ENCODE peak calls at places on chromosome 9, in nine cellular contexts. G is A549, Z is ovary, V is transverse colon, T is tibial nerve, J is SK-N-SH, H is stomach, E is GM12878, R is K562. L is an unnamed sample. For H3K4me1, the result is how much of the 10 kb centered on the place peaks cover.

GRCh38 chr9:16347886-16348285 is 522.6 kb downstream of the BNC2 start:
- DNase-seq in G (no peak), Z (no peak), V (no peak), T (no peak), J (no peak), H (no peak), E (no peak), R (no peak), L (no peak)

GRCh38 chr9:4984171-4984570 is 901 bp upstream of the JAK2 start:
- DNase-seq in G (peak), Z (no peak), V (no peak), T (peak), J (no peak), H (no peak), E (no peak), R (no peak), L (no peak)

GRCh38 chr9:35798658-35799366 is 7.4 kb downstream of the NPR2 start:
- DNase-seq in G (no peak), Z (no peak), V (no peak), T (no peak), J (peak), H (no peak), E (no peak), R (peak), L (no peak)

GRCh38 chr9:127303830-127304229 is 39.3 kb downstream of the GARNL3 start:
- DNase-seq in G (no peak), Z (no peak), V (no peak), T (no peak), J (no peak), H (no peak), E (no peak), R (no peak), L (no peak)

GRCh38 chr9:6715755-6716643 is 41.8 kb upstream of the KDM4C start:
- DNase-seq in G (peak), Z (peak), V (peak), T (no peak), J (peak), H (peak), E (peak), R (no peak), L (peak)

GRCh38 chr9:98021306-98022040 is 35.1 kb upstream of the NANS start:
- DNase-seq in G (no peak), Z (no peak), V (no peak), T (no peak), J (peak), H (peak), E (no peak), R (no peak), L (no peak)

GRCh38 chr9:126623667-126624452 is 10.1 kb downstream of the LMX1B start:
- DNase-seq in G (no peak), Z (no peak), V (no peak), T (no peak), J (no peak), H (no peak), E (no peak), R (no peak), L (no peak)

GRCh38 chr9:69582018-69582417 is 90.2 kb downstream of the APBA1 start:
- DNase-seq in G (no peak), Z (no peak), V (no peak), T (no peak), J (no peak), H (no peak), E (no peak), R (no peak), L (no peak)

GRCh38 chr9:126569036-126569435 is 44.7 kb upstream of the LMX1B start:
- DNase-seq in G (no peak), Z (no peak), V (no peak), T (no peak), J (no peak), H (no peak), E (no peak), R (no peak), L (no peak)

GRCh38 chr9:129665008-129665771 is at the start of gene PRRX2:
- DNase-seq in G (peak), Z (no peak), V (no peak), T (no peak), J (peak), H (no peak), E (no peak), R (no peak), L (no peak)

GRCh38 chr9:132099741-132100407 is 20.2 kb upstream of the MED27 start:
- DNase-seq in G (no peak), Z (no peak), V (no peak), T (no peak), J (peak), H (no peak), E (no peak), R (no peak), L (no peak)

GRCh38 chr9:94889627-94890026 is 163.1 kb downstream of the AOPEP start:
- DNase-seq in G (no peak), Z (no peak), V (no peak), T (no peak), J (no peak), H (no peak), E (no peak), R (no peak), L (no peak)

GRCh38 chr9:33040792-33041458 is 15.9 kb downstream of the DNAJA1 start:
- DNase-seq in G (no peak), Z (no peak), V (no peak), T (no peak), J (no peak), H (no peak), E (no peak), R (no peak), L (no peak)

GRCh38 chr9:1051286-1052118 is 1.3 kb downstream of the DMRT2 start:
- DNase-seq in G (peak), Z (no peak), V (peak), T (peak), J (no peak), H (peak), E (no peak), R (no peak), L (no peak)

GRCh38 chr9:136171009-136171800 is 33.7 kb downstream of the LHX3 start:
- DNase-seq in G (no peak), Z (no peak), V (no peak), T (no peak), J (no peak), H (no peak), E (no peak), R (no peak), L (no peak)

GRCh38 chr9:8733096-8733954 is 933.7 kb upstream of the DMAC1 start:
- DNase-seq in G (no peak), Z (peak), V (no peak), T (no peak), J (no peak), H (no peak), E (no peak), R (no peak), L (no peak)

GRCh38 chr9:20884985-20885593 is 146.4 kb downstream of the HACD4 start:
- DNase-seq in G (peak), Z (peak), V (peak), T (peak), J (peak), H (peak), E (peak), R (no peak), L (peak)

GRCh38 chr9:107465467-107466451 is 23.8 kb downstream of the KLF4 start:
- DNase-seq in G (peak), Z (peak), V (peak), T (peak), J (peak), H (peak), E (no peak), R (peak), L (peak)

GRCh38 chr9:90801507-90802289 is at the start of gene SYK:
- DNase-seq in G (no peak), Z (no peak), V (peak), T (no peak), J (peak), H (peak), E (no peak), R (peak), L (peak)

GRCh38 chr9:27600254-27600653 is 27.0 kb upstream of the C9orf72 start:
- DNase-seq in G (no peak), Z (no peak), V (no peak), T (no peak), J (no peak), H (no peak), E (no peak), R (no peak), L (peak)

GRCh38 chr9:113581865-113582697 is 118.6 kb downstream of the RGS3 start:
- DNase-seq in G (no peak), Z (peak), V (peak), T (peak), J (peak), H (peak), E (peak), R (no peak), L (peak)

GRCh38 chr9:77305622-77306365 is 128.5 kb downstream of the VPS13A start:
- DNase-seq in G (no peak), Z (no peak), V (no peak), T (no peak), J (no peak), H (no peak), E (no peak), R (no peak), L (no peak)
- TF ChIP-seq EP300 in G (no peak), Z (no peak), V (no peak), T (no peak), J (no peak), H (no peak), E (no peak), R (no peak), L (no peak)

DNA sequence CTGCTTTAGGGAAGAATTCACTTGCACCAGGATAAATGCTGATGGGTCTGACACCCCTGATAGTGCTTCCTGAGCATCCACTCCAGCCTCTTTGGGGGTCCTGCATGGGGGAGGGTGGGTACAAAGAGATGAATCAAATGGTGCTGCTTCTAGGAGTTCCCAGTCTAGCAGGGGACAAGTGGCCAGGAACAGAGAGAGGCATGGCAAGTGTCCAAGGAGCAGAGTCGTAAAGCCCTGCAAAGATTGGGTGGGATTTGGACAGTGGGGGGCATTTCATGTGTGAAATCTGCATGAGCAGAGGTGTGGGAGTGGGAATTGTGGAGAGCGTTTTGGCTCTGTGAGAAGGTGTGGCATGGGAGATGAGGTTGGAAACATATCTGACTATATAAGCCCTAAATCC is 141.0 kb upstream of the ALDH1B1 start:
- DNase-seq in G (no peak), Z (no peak), V (no peak), T (no peak), J (no peak), H (no peak), E (no peak), R (no peak), L (no peak)
- H3K4me1 ChIP-seq in G (under half), Z (under half), V (under half), T (under half), J (under half), H (under half), E (under half), R (under half), L (under half)

DNA sequence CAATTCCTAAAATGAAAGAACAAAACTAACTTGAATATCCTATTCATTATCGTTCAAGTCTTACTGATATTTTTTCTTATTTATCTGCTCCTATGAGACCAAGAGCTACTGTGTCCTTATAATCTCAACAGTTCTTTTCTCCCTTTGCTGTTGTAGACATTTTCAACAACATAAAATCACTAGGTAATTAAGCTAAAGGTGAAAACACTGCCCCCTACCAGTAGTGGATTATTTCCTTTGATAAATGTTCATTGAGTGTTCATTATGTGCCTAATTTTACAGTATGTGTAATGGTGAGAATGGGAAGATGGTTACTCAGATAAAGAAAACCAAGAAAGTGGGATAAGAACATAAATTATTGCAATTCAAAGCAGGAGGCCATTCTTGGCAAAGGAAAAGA is 41.4 kb upstream of the PAPPA start:
- DNase-seq in G (peak), Z (no peak), V (no peak), T (no peak), J (no peak), H (no peak), E (no peak), R (no peak), L (no peak)
- TF ChIP-seq CTCF in G (peak), Z (no peak), V (no peak), T (no peak), J (peak), H (no peak), E (peak), R (no peak), L (no peak)

GRCh38 chr9:75830303-75830702 is 60.2 kb upstream of the PCSK5 start:
- DNase-seq in G (no peak), Z (no peak), V (no peak), T (no peak), J (no peak), H (no peak), E (no peak), R (no peak), L (no peak)
- TF ChIP-seq EP300 in G (no peak), Z (no peak), V (no peak), T (no peak), J (no peak), H (no peak), E (no peak), R (no peak), L (no peak)

GRCh38 chr9:134431626-134432025 is 105.4 kb downstream of the RXRA start:
- DNase-seq in G (no peak), Z (no peak), V (no peak), T (no peak), J (no peak), H (no peak), E (no peak), R (no peak), L (no peak)
- H3K4me1 ChIP-seq in G (under half), Z (under half), V (under half), T (half or more), J (under half), H (under half), E (under half), R (under half), L (half or more)